ENCODE peak calls at places on chromosomes 2 and 18, in nine cellular contexts. One of them, this sample, is unnamed.

GRCh38 chr2:186590538-186591441 is 934 bp downstream of the ITGAV start:
- DNase-seq in endothelial cell: no peak
- DNase-seq in fibroblast of mammary gland: peak
- DNase-seq in ACHN: peak
- DNase-seq in HCT116: no peak
- DNase-seq in anterior cingulate cortex: no peak
- DNase-seq in Right ventricle myocardium superior: no peak
- DNase-seq in IMR-90: peak
- DNase-seq in heart right ventricle: no peak
- DNase-seq in this sample: peak

GRCh38 chr2:190093793-190094192 is 31.3 kb upstream of the MSTN start:
- DNase-seq in HCT116: no peak
- DNase-seq in IMR-90: peak
- DNase-seq in fibroblast of mammary gland: peak
- DNase-seq in endothelial cell: no peak
- DNase-seq in Right ventricle myocardium superior: no peak
- DNase-seq in ACHN: no peak
- DNase-seq in anterior cingulate cortex: no peak
- DNase-seq in heart right ventricle: no peak
- DNase-seq in this sample: peak

GRCh38 chr2:19796036-19796703 is 105.6 kb downstream of the TTC32 start:
- DNase-seq in Right ventricle myocardium superior: no peak
- DNase-seq in IMR-90: peak
- DNase-seq in ACHN: no peak
- DNase-seq in fibroblast of mammary gland: peak
- DNase-seq in anterior cingulate cortex: no peak
- DNase-seq in HCT116: no peak
- DNase-seq in heart right ventricle: no peak
- DNase-seq in endothelial cell: no peak
- DNase-seq in this sample: no peak

GRCh38 chr18:2883137-2883671 is 36.4 kb downstream of the EMILIN2 start:
- DNase-seq in Right ventricle myocardium superior: no peak
- DNase-seq in endothelial cell: no peak
- DNase-seq in HCT116: no peak
- DNase-seq in fibroblast of mammary gland: no peak
- DNase-seq in IMR-90: no peak
- DNase-seq in ACHN: no peak
- DNase-seq in heart right ventricle: no peak
- DNase-seq in anterior cingulate cortex: no peak
- DNase-seq in this sample: no peak

GRCh38 chr2:162071016-162071415 is 3.0 kb downstream of the DPP4 start:
- DNase-seq in endothelial cell: no peak
- DNase-seq in HCT116: no peak
- DNase-seq in anterior cingulate cortex: no peak
- DNase-seq in IMR-90: peak
- DNase-seq in ACHN: no peak
- DNase-seq in Right ventricle myocardium superior: no peak
- DNase-seq in fibroblast of mammary gland: peak
- DNase-seq in heart right ventricle: no peak
- DNase-seq in this sample: no peak

GRCh38 chr2:207166349-207167128 is 791 bp upstream of the KLF7 start:
- DNase-seq in fibroblast of mammary gland: peak
- DNase-seq in HCT116: no peak
- DNase-seq in IMR-90: peak
- DNase-seq in Right ventricle myocardium superior: peak
- DNase-seq in endothelial cell: peak
- DNase-seq in ACHN: peak
- DNase-seq in anterior cingulate cortex: peak
- DNase-seq in heart right ventricle: peak
- DNase-seq in this sample: peak

GRCh38 chr2:166957686-166958085 is 69.4 kb downstream of the XIRP2 start:
- DNase-seq in Right ventricle myocardium superior: no peak
- DNase-seq in IMR-90: peak
- DNase-seq in fibroblast of mammary gland: no peak
- DNase-seq in endothelial cell: no peak
- DNase-seq in anterior cingulate cortex: no peak
- DNase-seq in HCT116: no peak
- DNase-seq in ACHN: peak
- DNase-seq in heart right ventricle: no peak
- DNase-seq in this sample: no peak

GRCh38 chr2:102523647-102524046 is 50.6 kb downstream of the SLC9A4 start:
- DNase-seq in heart right ventricle: no peak
- DNase-seq in endothelial cell: no peak
- DNase-seq in ACHN: no peak
- DNase-seq in anterior cingulate cortex: no peak
- DNase-seq in IMR-90: no peak
- DNase-seq in Right ventricle myocardium superior: no peak
- DNase-seq in HCT116: no peak
- DNase-seq in fibroblast of mammary gland: no peak
- DNase-seq in this sample: no peak

GRCh38 chr2:238864207-238865014 is 16.5 kb downstream of the TWIST2 start:
- DNase-seq in Right ventricle myocardium superior: peak
- DNase-seq in IMR-90: peak
- DNase-seq in ACHN: peak
- DNase-seq in anterior cingulate cortex: no peak
- DNase-seq in heart right ventricle: peak
- DNase-seq in fibroblast of mammary gland: peak
- DNase-seq in HCT116: peak
- DNase-seq in endothelial cell: peak
- DNase-seq in this sample: peak

GRCh38 chr2:205879362-205879761 is 197.1 kb downstream of the NRP2 start:
- DNase-seq in ACHN: no peak
- DNase-seq in heart right ventricle: no peak
- DNase-seq in Right ventricle myocardium superior: no peak
- DNase-seq in anterior cingulate cortex: no peak
- DNase-seq in fibroblast of mammary gland: no peak
- DNase-seq in endothelial cell: no peak
- DNase-seq in IMR-90: no peak
- DNase-seq in HCT116: no peak
- DNase-seq in this sample: no peak

GRCh38 chr2:141271346-141271745 is 859.5 kb downstream of the LRP1B start:
- DNase-seq in endothelial cell: no peak
- DNase-seq in anterior cingulate cortex: no peak
- DNase-seq in HCT116: no peak
- DNase-seq in fibroblast of mammary gland: no peak
- DNase-seq in ACHN: peak
- DNase-seq in Right ventricle myocardium superior: no peak
- DNase-seq in heart right ventricle: no peak
- DNase-seq in IMR-90: no peak
- DNase-seq in this sample: no peak

GRCh38 chr2:158970522-158970855 is 2.0 kb downstream of the TANC1 start:
- DNase-seq in Right ventricle myocardium superior: no peak
- DNase-seq in HCT116: no peak
- DNase-seq in heart right ventricle: no peak
- DNase-seq in fibroblast of mammary gland: no peak
- DNase-seq in ACHN: no peak
- DNase-seq in anterior cingulate cortex: no peak
- DNase-seq in endothelial cell: no peak
- DNase-seq in IMR-90: no peak
- DNase-seq in this sample: no peak

GRCh38 chr2:226339616-226340015 is 460.0 kb downstream of the IRS1 start:
- DNase-seq in endothelial cell: no peak
- DNase-seq in HCT116: no peak
- DNase-seq in ACHN: no peak
- DNase-seq in fibroblast of mammary gland: no peak
- DNase-seq in anterior cingulate cortex: no peak
- DNase-seq in IMR-90: no peak
- DNase-seq in heart right ventricle: no peak
- DNase-seq in Right ventricle myocardium superior: no peak
- DNase-seq in this sample: no peak

GRCh38 chr2:185608799-185609198 is 129.8 kb upstream of the FSIP2 start:
- DNase-seq in heart right ventricle: no peak
- DNase-seq in IMR-90: no peak
- DNase-seq in ACHN: peak
- DNase-seq in Right ventricle myocardium superior: no peak
- DNase-seq in HCT116: peak
- DNase-seq in endothelial cell: no peak
- DNase-seq in anterior cingulate cortex: no peak
- DNase-seq in fibroblast of mammary gland: peak
- DNase-seq in this sample: peak

GRCh38 chr2:8576525-8577157 is 105.2 kb upstream of the ID2 start:
- DNase-seq in IMR-90: no peak
- DNase-seq in ACHN: no peak
- DNase-seq in HCT116: no peak
- DNase-seq in fibroblast of mammary gland: no peak
- DNase-seq in Right ventricle myocardium superior: no peak
- DNase-seq in endothelial cell: no peak
- DNase-seq in anterior cingulate cortex: no peak
- DNase-seq in heart right ventricle: no peak
- DNase-seq in this sample: no peak

This sample was measured in hepatocyte.